ENCODE peak calls at places on chromosomes 7 and 10, in eight cellular contexts. S is heart left ventricle; Q is naive thymus-derived CD4-positive, alpha-beta T cell; N is body of pancreas; M is RWPE1; A is colonic mucosa; X is H1; E is left ventricle myocardium inferior. P is an unnamed sample.

GRCh38 chr7:143181349-143181748 is 1.9 kb upstream of the TAS2R39 start:
- DNase-seq in Q (no peak), M (no peak), A (no peak), E (no peak), S (no peak), N (no peak), X (no peak), P (no peak)

GRCh38 chr10:73262105-73262730 is 9.8 kb upstream of the MRPS16 start:
- DNase-seq in M (peak; percentile 89), X (no peak), N (no peak), E (no peak), A (no peak), Q (no peak), S (no peak), P (peak; percentile 76)

GRCh38 chr10:42149027-42149700 is 489.2 kb downstream of the ZNF33B start:
- DNase-seq in S (no peak), A (no peak), M (no peak), E (no peak), X (no peak), N (no peak), Q (no peak), P (no peak)

GRCh38 chr7:76423666-76424412 is 911 bp upstream of the ZP3 start:
- DNase-seq in N (no peak), E (no peak), S (no peak), A (no peak), M (peak; percentile 51), Q (no peak), X (no peak), P (no peak)

GRCh38 chr10:130484912-130485180 is 348.7 kb downstream of the GLRX3 start:
- DNase-seq in X (no peak), Q (no peak), M (no peak), E (no peak), N (no peak), S (no peak), A (no peak), P (no peak)

GRCh38 chr10:96645191-96645721 is 58.4 kb upstream of the TM9SF3 start:
- DNase-seq in N (peak; percentile 51), S (peak; percentile 31), X (no peak), A (no peak), Q (no peak), M (no peak), E (no peak), P (no peak)

GRCh38 chr7:26865094-26865388 is 651 bp upstream of the SKAP2 start:
- DNase-seq in E (peak; percentile 47), Q (no peak), N (no peak), S (no peak), A (no peak), M (no peak), X (no peak), P (no peak)

GRCh38 chr10:31129261-31129660 is 97.6 kb upstream of the ZNF438 start:
- DNase-seq in E (no peak), M (no peak), X (peak; percentile 33), N (peak; percentile 42), Q (no peak), A (peak; percentile 38), S (peak; percentile 64), P (no peak)

GRCh38 chr10:458466-458865 is 231.0 kb downstream of the DIP2C start:
- DNase-seq in A (no peak), S (no peak), E (no peak), M (no peak), X (no peak), N (no peak), Q (no peak), P (no peak)

GRCh38 chr7:141731476-141732149 is 6.5 kb upstream of the SSBP1 start:
- DNase-seq in E (no peak), X (no peak), M (no peak), N (no peak), A (no peak), Q (no peak), S (peak; percentile 31), P (no peak)

GRCh38 chr10:298033-298432 is 162.8 kb downstream of the ZMYND11 start:
- DNase-seq in X (no peak), E (no peak), A (no peak), N (no peak), Q (no peak), S (no peak), M (no peak), P (no peak)

GRCh38 chr7:134276951-134277350 is 39.8 kb downstream of the SLC35B4 start:
- DNase-seq in X (no peak), Q (no peak), E (no peak), M (no peak), N (no peak), A (no peak), S (no peak), P (no peak)

GRCh38 chr10:116765549-116766162 is 23.3 kb upstream of the HSPA12A start:
- DNase-seq in Q (no peak), S (no peak), E (no peak), X (peak; percentile 78), M (no peak), N (peak; percentile 56), A (peak; percentile 73), P (no peak)

GRCh38 chr7:17415955-17416354 is 117.5 kb downstream of the AHR start:
- DNase-seq in N (no peak), X (no peak), S (no peak), A (no peak), Q (no peak), E (no peak), M (no peak), P (no peak)

GRCh38 chr7:30020535-30020934 is 6.0 kb downstream of the FKBP14 start:
- DNase-seq in Q (no peak), M (no peak), E (no peak), N (no peak), S (no peak), X (no peak), A (no peak), P (no peak)

GRCh38 chr7:151252961-151253691 is 4.6 kb upstream of the SMARCD3 start:
- DNase-seq in M (no peak), A (no peak), N (no peak), E (no peak), S (no peak), X (peak; percentile 64), Q (no peak), P (no peak)

GRCh38 chr10:22429981-22430421 is 84.7 kb downstream of the SPAG6 start:
- DNase-seq in N (no peak), Q (no peak), S (no peak), X (no peak), M (no peak), A (no peak), E (no peak), P (no peak)
- H3K27ac ChIP-seq in N (no peak overlapping the region), Q (no peak overlapping the region), S (no peak overlapping the region), X (no peak overlapping the region), M (no peak overlapping the region), A (no peak overlapping the region), E (no peak overlapping the region), P (no peak overlapping the region)

DNA sequence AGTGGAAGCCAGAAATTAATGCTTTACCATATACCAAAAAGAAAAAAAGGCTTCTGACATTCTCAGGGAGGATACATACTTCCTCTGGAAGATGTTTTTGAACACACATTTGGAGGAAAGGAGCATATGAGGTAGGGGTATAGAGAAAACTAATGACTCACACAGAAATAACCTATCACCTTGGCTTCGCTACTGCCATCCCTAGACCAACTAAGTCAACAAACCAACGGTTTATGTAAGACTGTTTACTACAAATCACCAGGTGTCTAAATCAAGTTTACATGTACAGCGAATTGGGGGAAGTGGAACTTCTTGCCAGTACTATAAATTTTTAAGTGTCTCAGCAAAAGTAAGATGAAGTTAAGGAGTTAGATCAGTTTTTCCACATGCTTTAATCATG is 96.9 kb downstream of the NT5C2 start:
- DNase-seq in E (no peak), A (no peak), S (no peak), Q (no peak), M (no peak), N (no peak), X (no peak), P (no peak)
- H3K27ac ChIP-seq in E (no peak overlapping the region), A (no peak overlapping the region), S (no peak overlapping the region), Q (no peak overlapping the region), M (no peak overlapping the region), N (no peak overlapping the region), X (no peak overlapping the region), P (no peak overlapping the region)

GRCh38 chr10:88389456-88389855 is 193.7 kb downstream of the RNLS start:
- DNase-seq in N (peak; percentile 68), E (no peak), A (peak; percentile 68), X (no peak), M (peak; percentile 22), Q (no peak), S (peak; percentile 40), P (no peak)

GRCh38 chr10:88386878-88387773 is 196.0 kb downstream of the RNLS start:
- DNase-seq in E (no peak), N (peak; percentile 80), Q (no peak), S (peak; percentile 24), X (no peak), A (peak; percentile 64), M (peak; percentile 60), P (no peak)

GRCh38 chr10:88386204-88386877 is 196.8 kb downstream of the RNLS start:
- DNase-seq in S (no peak), X (no peak), E (no peak), Q (no peak), M (peak; percentile 47), N (peak; percentile 61), A (peak; percentile 64), P (no peak)

GRCh38 chr10:88382699-88383098 is 200.4 kb downstream of the RNLS start:
- DNase-seq in N (no peak), E (no peak), Q (no peak), A (no peak), X (no peak), M (no peak), S (no peak), P (no peak)

DNA sequence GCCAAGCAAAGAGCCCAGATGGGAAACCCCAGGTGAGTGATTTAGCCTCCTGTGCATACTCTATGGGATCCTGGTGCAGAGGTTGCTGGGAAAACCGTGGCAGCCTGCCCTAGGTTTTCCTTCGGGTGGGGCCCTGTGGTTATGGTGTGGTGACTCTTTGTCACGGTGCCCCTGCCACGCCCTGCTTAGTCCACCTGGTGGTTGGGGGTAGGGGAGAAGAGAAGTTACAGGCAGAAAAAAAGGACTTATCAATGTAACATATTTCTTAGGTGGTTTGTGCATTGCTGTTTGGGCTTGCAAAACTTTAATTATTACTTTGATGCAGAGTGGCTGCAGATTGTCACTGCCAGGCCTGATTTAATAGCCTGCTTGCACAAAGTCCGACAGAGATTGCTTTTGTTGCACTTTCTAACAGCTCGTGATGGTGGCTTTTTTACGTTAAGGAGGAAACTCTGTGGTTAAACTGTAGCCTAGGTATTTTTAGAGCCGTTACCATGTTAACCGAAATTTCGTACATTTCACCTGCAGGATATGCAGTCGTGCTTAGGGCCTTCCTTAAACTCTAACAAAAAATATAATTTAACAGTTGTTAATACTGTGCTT is 197.4 kb downstream of the RNLS start:
- DNase-seq in M (peak; percentile 79), S (no peak), X (no peak), E (no peak), A (peak; percentile 97), Q (no peak), N (peak; percentile 85), P (peak; percentile 65)
- H3K27ac ChIP-seq in M (peak overlapping the region; percentile 71), S (peak overlapping the region; percentile 55), X (no peak overlapping the region), E (peak overlapping the region; percentile 74), A (peak overlapping the region; percentile 81), Q (peak overlapping the region; percentile 82), N (peak overlapping the region; percentile 89), P (peak overlapping the region; percentile 54)

DNA sequence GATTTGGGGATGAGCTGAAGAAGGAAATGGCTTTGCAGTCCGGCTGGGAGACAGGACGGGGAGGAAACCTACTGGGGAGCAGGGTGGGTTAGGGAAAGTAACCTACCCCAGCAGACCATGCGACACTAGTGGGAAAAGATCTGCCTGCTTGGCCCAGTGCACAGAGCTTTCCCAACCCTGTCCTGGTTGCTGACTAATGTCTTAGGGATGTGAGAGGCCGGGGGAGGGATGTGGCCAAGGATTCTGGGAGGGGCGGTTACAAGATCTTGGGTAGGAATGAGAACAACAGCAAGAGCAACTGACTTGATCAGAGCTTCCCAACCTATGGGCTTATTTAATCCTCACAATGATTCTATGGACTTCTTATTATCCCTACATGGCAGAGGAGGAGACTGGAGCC is 24.0 kb upstream of the EIF5AL1 start:
- DNase-seq in A (peak; percentile 49), Q (no peak), X (no peak), N (peak; percentile 58), E (peak; percentile 71), M (peak; percentile 96), S (peak; percentile 44), P (no peak)
- H3K27ac ChIP-seq in A (peak overlapping the region; percentile 39), Q (no peak overlapping the region), X (no peak overlapping the region), N (no peak overlapping the region), E (peak overlapping the region; percentile 73), M (peak overlapping the region; percentile 53), S (peak overlapping the region; percentile 65), P (peak overlapping the region; percentile 0)